ENCODE peak calls at places on chromosomes 7 and 10, in six cellular contexts. One of them, this sample, is unnamed.
A peak's percentile ranks its signal among the peaks of the same experiment; 100 is the strongest.

GRCh38 chr7:38950309-38950708 is 27.4 kb upstream of the POU6F2 start:
- DNase-seq in cardiac fibroblast: no peak
- DNase-seq in skeletal muscle cell: no peak
- DNase-seq in A673: no peak
- DNase-seq in aorta: no peak
- DNase-seq in ovary: no peak
- DNase-seq in this sample: no peak

GRCh38 chr7:150430465-150431085 is 19.9 kb upstream of the GIMAP8 start:
- DNase-seq in cardiac fibroblast: no peak
- DNase-seq in skeletal muscle cell: no peak
- DNase-seq in A673: no peak
- DNase-seq in aorta: no peak
- DNase-seq in ovary: no peak
- DNase-seq in this sample: no peak

GRCh38 chr7:36765605-36766004 is 41.3 kb upstream of the AOAH start:
- DNase-seq in cardiac fibroblast: no peak
- DNase-seq in skeletal muscle cell: no peak
- DNase-seq in A673: peak; percentile 7
- DNase-seq in aorta: no peak
- DNase-seq in ovary: no peak
- DNase-seq in this sample: no peak

GRCh38 chr10:67606572-67606971 is 89.4 kb downstream of the CTNNA3 start:
- DNase-seq in cardiac fibroblast: peak; percentile 82
- DNase-seq in skeletal muscle cell: peak; percentile 78
- DNase-seq in A673: peak; percentile 39
- DNase-seq in aorta: no peak
- DNase-seq in ovary: no peak
- DNase-seq in this sample: peak; percentile 11

GRCh38 chr7:113968713-113969112 is 49.9 kb upstream of the PPP1R3A start:
- DNase-seq in cardiac fibroblast: no peak
- DNase-seq in skeletal muscle cell: no peak
- DNase-seq in A673: peak; percentile 7
- DNase-seq in aorta: no peak
- DNase-seq in ovary: no peak
- DNase-seq in this sample: peak; percentile 41

GRCh38 chr7:107854989-107855388 is 36.0 kb upstream of the DLD start:
- DNase-seq in cardiac fibroblast: peak; percentile 12
- DNase-seq in skeletal muscle cell: no peak
- DNase-seq in A673: no peak
- DNase-seq in aorta: no peak
- DNase-seq in ovary: no peak
- DNase-seq in this sample: no peak

GRCh38 chr7:47186316-47186715 is 395.6 kb downstream of the TNS3 start:
- DNase-seq in cardiac fibroblast: no peak
- DNase-seq in skeletal muscle cell: no peak
- DNase-seq in A673: no peak
- DNase-seq in aorta: no peak
- DNase-seq in ovary: no peak
- DNase-seq in this sample: no peak

GRCh38 chr10:34615770-34616169 is 199.3 kb downstream of the PARD3 start:
- DNase-seq in cardiac fibroblast: no peak
- DNase-seq in skeletal muscle cell: no peak
- DNase-seq in A673: peak; percentile 37
- DNase-seq in aorta: no peak
- DNase-seq in ovary: no peak
- DNase-seq in this sample: no peak

GRCh38 chr7:125098377-125098970 is 168.8 kb upstream of the POT1 start:
- DNase-seq in cardiac fibroblast: no peak
- DNase-seq in skeletal muscle cell: no peak
- DNase-seq in A673: no peak
- DNase-seq in aorta: no peak
- DNase-seq in ovary: no peak
- DNase-seq in this sample: no peak

GRCh38 chr7:36777062-36777461 is 52.8 kb upstream of the AOAH start:
- DNase-seq in cardiac fibroblast: no peak
- DNase-seq in skeletal muscle cell: no peak
- DNase-seq in A673: no peak
- DNase-seq in aorta: no peak
- DNase-seq in ovary: no peak
- DNase-seq in this sample: no peak

GRCh38 chr7:66679633-66679980 is 50.9 kb downstream of the KCTD7 start:
- DNase-seq in cardiac fibroblast: no peak
- DNase-seq in skeletal muscle cell: no peak
- DNase-seq in A673: no peak
- DNase-seq in aorta: no peak
- DNase-seq in ovary: no peak
- DNase-seq in this sample: no peak

DNA sequence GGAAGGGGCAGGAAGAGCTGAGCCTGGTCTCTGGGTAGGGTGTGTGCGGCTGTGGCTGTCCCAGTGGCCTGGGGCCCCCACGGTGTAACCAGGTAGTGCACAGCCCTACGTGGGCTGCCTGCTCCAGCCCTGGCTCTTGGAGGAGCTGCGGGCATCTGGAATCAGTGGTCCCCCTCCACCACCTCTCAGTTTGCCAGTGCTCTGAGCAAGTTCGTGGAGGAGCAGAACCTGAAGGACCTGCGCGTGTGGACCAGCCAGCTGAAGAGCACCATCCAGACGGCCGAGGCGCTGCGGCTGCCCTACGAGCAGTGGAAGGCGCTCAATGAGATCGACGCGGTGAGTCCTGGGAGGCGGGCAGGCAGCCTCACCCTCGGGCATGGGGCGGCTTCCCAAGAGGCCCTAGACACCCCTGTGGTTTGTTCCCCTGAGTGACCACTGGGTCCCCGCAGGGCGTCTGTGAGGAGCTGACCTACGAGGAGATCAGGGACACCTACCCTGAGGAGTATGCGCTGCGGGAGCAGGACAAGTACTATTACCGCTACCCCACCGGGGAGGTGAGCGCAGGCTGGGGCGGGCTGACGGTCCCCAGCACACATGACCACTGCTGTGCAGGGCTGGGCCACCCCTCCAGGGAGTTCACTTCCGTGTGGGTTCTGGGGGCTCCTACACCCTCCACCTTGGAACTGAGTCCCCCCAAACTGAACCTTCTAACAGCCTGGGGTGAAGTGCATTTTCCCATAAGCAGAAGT is 18.6 kb downstream of the PFKFB3 start:
- DNase-seq in cardiac fibroblast: no peak
- DNase-seq in skeletal muscle cell: no peak
- DNase-seq in A673: no peak
- DNase-seq in aorta: peak; percentile 58
- DNase-seq in ovary: no peak
- DNase-seq in this sample: no peak
- H3K4me3 ChIP-seq in cardiac fibroblast: no peak overlapping the region
- H3K4me3 ChIP-seq in skeletal muscle cell: no peak overlapping the region
- H3K4me3 ChIP-seq in A673: no peak overlapping the region
- H3K4me3 ChIP-seq in aorta: no peak overlapping the region
- H3K4me3 ChIP-seq in ovary: no peak overlapping the region
- H3K4me3 ChIP-seq in this sample: no peak overlapping the region

DNA sequence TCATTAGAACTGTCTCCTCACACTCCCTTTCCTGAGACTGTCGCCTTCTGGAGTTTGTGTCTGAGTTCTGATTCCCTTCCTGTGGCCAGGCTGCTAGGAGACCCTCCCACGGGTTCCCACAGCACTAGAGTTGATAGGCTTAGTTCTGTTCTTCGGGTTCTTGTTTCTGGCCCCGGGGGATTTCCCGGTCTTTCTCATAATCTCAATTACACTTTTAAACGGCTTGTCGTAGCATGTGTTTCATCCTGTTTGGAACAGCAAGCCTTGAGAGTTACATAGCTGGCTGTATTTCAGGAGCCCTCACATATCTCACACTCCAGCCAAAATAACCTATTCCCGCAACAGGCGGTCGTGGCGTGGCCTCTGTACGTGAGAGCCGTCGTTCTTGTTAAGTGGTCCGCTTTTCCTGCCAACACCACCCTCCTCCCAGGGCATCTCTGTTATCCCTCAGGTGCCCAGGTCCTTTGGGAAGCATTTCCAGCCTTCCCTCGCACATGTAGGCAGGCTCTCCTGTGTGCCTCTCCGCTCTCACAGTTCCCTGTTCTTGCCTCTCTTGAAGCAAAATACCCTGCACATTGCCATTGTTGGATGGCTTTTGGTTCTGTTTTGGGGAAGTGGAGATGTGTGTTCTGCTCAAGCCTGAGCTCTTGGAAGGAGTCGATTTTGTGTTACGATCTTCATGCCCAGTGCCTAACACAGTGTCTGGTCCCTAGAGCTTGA is 46.0 kb downstream of the CDC123 start:
- DNase-seq in cardiac fibroblast: peak; percentile 53
- DNase-seq in skeletal muscle cell: peak; percentile 31
- DNase-seq in A673: peak; percentile 83
- DNase-seq in aorta: no peak
- DNase-seq in ovary: no peak
- DNase-seq in this sample: peak; percentile 15
- H3K4me3 ChIP-seq in cardiac fibroblast: no peak overlapping the region
- H3K4me3 ChIP-seq in skeletal muscle cell: no peak overlapping the region
- H3K4me3 ChIP-seq in A673: no peak overlapping the region
- H3K4me3 ChIP-seq in aorta: no peak overlapping the region
- H3K4me3 ChIP-seq in ovary: no peak overlapping the region
- H3K4me3 ChIP-seq in this sample: no peak overlapping the region

GRCh38 chr10:72379776-72380175 is 25.1 kb upstream of the DNAJB12 start:
- DNase-seq in cardiac fibroblast: no peak
- DNase-seq in skeletal muscle cell: peak; percentile 69
- DNase-seq in A673: peak; percentile 71
- DNase-seq in aorta: peak; percentile 15
- DNase-seq in ovary: no peak
- DNase-seq in this sample: no peak
- H3K4me3 ChIP-seq in cardiac fibroblast: no peak overlapping the region
- H3K4me3 ChIP-seq in skeletal muscle cell: no peak overlapping the region
- H3K4me3 ChIP-seq in A673: no peak overlapping the region
- H3K4me3 ChIP-seq in aorta: no peak overlapping the region
- H3K4me3 ChIP-seq in ovary: no peak overlapping the region
- H3K4me3 ChIP-seq in this sample: no peak overlapping the region

GRCh38 chr10:131973160-131973951 is 8.4 kb downstream of the BNIP3 start:
- DNase-seq in cardiac fibroblast: no peak
- DNase-seq in skeletal muscle cell: no peak
- DNase-seq in A673: no peak
- DNase-seq in aorta: no peak
- DNase-seq in ovary: no peak
- DNase-seq in this sample: no peak

GRCh38 chr10:131970946-131971345 is 10.8 kb downstream of the BNIP3 start:
- DNase-seq in cardiac fibroblast: no peak
- DNase-seq in skeletal muscle cell: no peak
- DNase-seq in A673: no peak
- DNase-seq in aorta: no peak
- DNase-seq in ovary: no peak
- DNase-seq in this sample: no peak

GRCh38 chr10:131974034-131974817 is 7.5 kb downstream of the BNIP3 start:
- DNase-seq in cardiac fibroblast: no peak
- DNase-seq in skeletal muscle cell: no peak
- DNase-seq in A673: no peak
- DNase-seq in aorta: no peak
- DNase-seq in ovary: no peak
- DNase-seq in this sample: no peak

GRCh38 chr10:131971591-131971990 is 10.1 kb downstream of the BNIP3 start:
- DNase-seq in cardiac fibroblast: no peak
- DNase-seq in skeletal muscle cell: no peak
- DNase-seq in A673: no peak
- DNase-seq in aorta: no peak
- DNase-seq in ovary: no peak
- DNase-seq in this sample: no peak

GRCh38 chr10:131972474-131973071 is 9.2 kb downstream of the BNIP3 start:
- DNase-seq in cardiac fibroblast: peak; percentile 61
- DNase-seq in skeletal muscle cell: no peak
- DNase-seq in A673: peak; percentile 89
- DNase-seq in aorta: no peak
- DNase-seq in ovary: peak; percentile 65
- DNase-seq in this sample: no peak
- H3K4me3 ChIP-seq in cardiac fibroblast: no peak overlapping the region
- H3K4me3 ChIP-seq in skeletal muscle cell: no peak overlapping the region
- H3K4me3 ChIP-seq in A673: peak overlapping the region; percentile 5
- H3K4me3 ChIP-seq in aorta: no peak overlapping the region
- H3K4me3 ChIP-seq in ovary: no peak overlapping the region
- H3K4me3 ChIP-seq in this sample: no peak overlapping the region

GRCh38 chr10:72297968-72298773 is 24.4 kb downstream of the DDIT4 start:
- DNase-seq in cardiac fibroblast: peak; percentile 99
- DNase-seq in skeletal muscle cell: peak; percentile 94
- DNase-seq in A673: peak; percentile 99
- DNase-seq in aorta: peak; percentile 99
- DNase-seq in ovary: peak; percentile 98
- DNase-seq in this sample: peak; percentile 98

GRCh38 chr10:72303424-72304128 is 29.9 kb downstream of the DDIT4 start:
- DNase-seq in cardiac fibroblast: no peak
- DNase-seq in skeletal muscle cell: no peak
- DNase-seq in A673: no peak
- DNase-seq in aorta: no peak
- DNase-seq in ovary: no peak
- DNase-seq in this sample: no peak

GRCh38 chr10:72297281-72297967 is 23.7 kb downstream of the DDIT4 start:
- DNase-seq in cardiac fibroblast: peak; percentile 99
- DNase-seq in skeletal muscle cell: peak; percentile 89
- DNase-seq in A673: peak; percentile 94
- DNase-seq in aorta: peak; percentile 95
- DNase-seq in ovary: peak; percentile 83
- DNase-seq in this sample: no peak

GRCh38 chr10:72295330-72295910 is 21.7 kb downstream of the DDIT4 start:
- DNase-seq in cardiac fibroblast: no peak
- DNase-seq in skeletal muscle cell: no peak
- DNase-seq in A673: no peak
- DNase-seq in aorta: no peak
- DNase-seq in ovary: peak; percentile 27
- DNase-seq in this sample: no peak

DNA sequence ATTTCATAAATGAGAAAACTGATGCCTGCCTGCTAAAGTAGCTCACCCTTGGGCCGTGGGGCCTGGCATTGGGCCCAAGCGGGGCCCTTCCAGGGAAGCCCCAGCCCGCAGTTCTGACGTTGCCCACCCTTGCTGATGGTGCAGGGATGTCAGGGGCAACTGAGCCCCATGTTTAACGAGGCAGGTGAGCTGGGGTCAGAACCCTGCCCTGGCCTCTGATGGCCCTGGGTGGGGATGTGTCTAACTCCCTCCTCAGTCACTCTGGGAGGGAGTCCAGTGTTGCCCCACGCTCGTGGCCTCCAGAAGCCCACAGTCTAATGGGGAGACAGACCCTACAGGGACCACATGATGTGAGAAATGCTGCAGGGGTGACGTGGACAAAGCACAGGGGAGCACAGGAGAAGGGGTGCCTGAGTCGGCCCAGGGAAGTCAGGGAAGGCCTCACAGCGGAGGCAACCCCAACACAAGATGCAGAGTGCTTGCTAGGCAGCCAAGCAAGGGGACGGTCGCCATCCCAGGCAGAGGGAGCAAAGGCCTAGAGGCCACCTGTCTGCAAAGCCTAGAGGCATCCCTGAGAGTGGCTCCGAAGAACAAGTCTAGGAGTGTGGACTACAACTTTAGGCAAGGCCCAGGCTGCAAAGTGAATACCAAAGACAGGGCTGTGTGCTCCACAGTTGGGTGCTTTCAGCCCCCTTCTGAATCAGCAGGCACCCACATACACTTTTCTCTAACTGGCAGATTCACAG is 25.2 kb downstream of the DDIT4 start:
- DNase-seq in cardiac fibroblast: no peak
- DNase-seq in skeletal muscle cell: no peak
- DNase-seq in A673: no peak
- DNase-seq in aorta: no peak
- DNase-seq in ovary: peak; percentile 52
- DNase-seq in this sample: no peak
- H3K4me3 ChIP-seq in cardiac fibroblast: no peak overlapping the region
- H3K4me3 ChIP-seq in skeletal muscle cell: no peak overlapping the region
- H3K4me3 ChIP-seq in A673: no peak overlapping the region
- H3K4me3 ChIP-seq in aorta: no peak overlapping the region
- H3K4me3 ChIP-seq in ovary: no peak overlapping the region
- H3K4me3 ChIP-seq in this sample: no peak overlapping the region